ENCODE peak calls at places on chromosomes 4 and X, in four cellular contexts. One of them, this sample, is unnamed.

GRCh38 chrX:112094729-112095128 is 12.2 kb upstream of the TRPC5 start:
- DNase-seq in lower leg skin: no peak
- DNase-seq in CD8-positive, alpha-beta T cell: no peak
- DNase-seq in cardiac muscle cell: no peak
- DNase-seq in this sample: no peak

GRCh38 chrX:69237228-69237627 is 72.0 kb upstream of the PJA1 start:
- DNase-seq in lower leg skin: no peak
- DNase-seq in CD8-positive, alpha-beta T cell: no peak
- DNase-seq in cardiac muscle cell: no peak
- DNase-seq in this sample: no peak

GRCh38 chr4:72391281-72391680 is 177.7 kb downstream of the ADAMTS3 start:
- DNase-seq in lower leg skin: no peak
- DNase-seq in CD8-positive, alpha-beta T cell: no peak
- DNase-seq in cardiac muscle cell: no peak
- DNase-seq in this sample: no peak

GRCh38 chrX:3669841-3670240 is 43.6 kb downstream of the PRKX start:
- DNase-seq in lower leg skin: no peak
- DNase-seq in CD8-positive, alpha-beta T cell: no peak
- DNase-seq in cardiac muscle cell: no peak
- DNase-seq in this sample: no peak

GRCh38 chr4:1204828-1205591 is 32.6 kb upstream of the SPON2 start:
- DNase-seq in lower leg skin: no peak
- DNase-seq in CD8-positive, alpha-beta T cell: peak; percentile 3
- DNase-seq in cardiac muscle cell: no peak
- DNase-seq in this sample: peak; percentile 71

GRCh38 chr4:123102897-123103489 is 180.6 kb upstream of the NUDT6 start:
- DNase-seq in lower leg skin: no peak
- DNase-seq in CD8-positive, alpha-beta T cell: no peak
- DNase-seq in cardiac muscle cell: peak; percentile 50
- DNase-seq in this sample: no peak

GRCh38 chr4:185773419-185773818 is 38.6 kb downstream of the SORBS2 start:
- DNase-seq in lower leg skin: no peak
- DNase-seq in CD8-positive, alpha-beta T cell: no peak
- DNase-seq in cardiac muscle cell: peak; percentile 66
- DNase-seq in this sample: no peak

GRCh38 chr4:146022541-146022940 is 83.9 kb upstream of the ZNF827 start:
- DNase-seq in lower leg skin: no peak
- DNase-seq in CD8-positive, alpha-beta T cell: no peak
- DNase-seq in cardiac muscle cell: no peak
- DNase-seq in this sample: no peak